ENCODE peak calls at places on chromosomes 1 and 21, in four cellular contexts. V, Q, L and J are unnamed samples.

GRCh38 chr21:38774152-38774551 is 31.6 kb upstream of the ETS2 start:
- DNase-seq in V (no peak), L (no peak), Q (no peak), J (no peak)

GRCh38 chr1:55428944-55429931 is 214.1 kb upstream of the USP24 start:
- DNase-seq in V (peak), Q (no peak), L (no peak), J (peak)

GRCh38 chr1:173527151-173527826 is 50.2 kb downstream of the PRDX6 start:
- DNase-seq in Q (no peak), V (no peak), L (no peak), J (no peak)

GRCh38 chr1:172903581-172904220 is 147.0 kb downstream of the TNFSF18 start:
- DNase-seq in Q (no peak), L (no peak), V (no peak), J (no peak)

GRCh38 chr1:2643414-2644077 is 10.7 kb upstream of the MMEL1 start:
- DNase-seq in L (no peak), Q (no peak), V (no peak), J (no peak)

GRCh38 chr1:178964469-178965330 is 61.0 kb upstream of the FAM20B start:
- DNase-seq in L (no peak), Q (no peak), V (no peak), J (no peak)

GRCh38 chr21:25635310-25635709 is 3.7 kb upstream of the JAM2 start:
- DNase-seq in L (no peak), Q (no peak), V (no peak), J (no peak)

GRCh38 chr1:224929335-224930237 is at the start of gene DNAH14:
- DNase-seq in Q (peak), L (peak), V (peak), J (peak)